ENCODE peak calls at places on chromosome 18, in four cellular contexts. Y is IMR-90, O is epithelial cell of esophagus, C is fibroblast of the aortic adventitia. T is an unnamed sample.

GRCh38 chr18:10317864-10318685 is 136.4 kb upstream of the APCDD1 start:
- DNase-seq in Y (no peak), O (no peak), C (no peak), T (no peak)

GRCh38 chr18:8260847-8261246 is 348.4 kb upstream of the RAB12 start:
- DNase-seq in Y (no peak), O (no peak), C (no peak), T (no peak)

GRCh38 chr18:13397504-13398163 is 179.1 kb downstream of the LDLRAD4 start:
- DNase-seq in Y (no peak), O (no peak), C (no peak), T (no peak)

GRCh38 chr18:77899972-77900754 is 650.5 kb downstream of the GALR1 start:
- DNase-seq in Y (no peak), O (peak; percentile 40), C (no peak), T (peak; percentile 7)

GRCh38 chr18:42030586-42031182 is 75.7 kb downstream of the PIK3C3 start:
- DNase-seq in Y (peak; percentile 24), O (peak; percentile 30), C (no peak), T (peak; percentile 18)

GRCh38 chr18:26468931-26469340 is 79.4 kb downstream of the KCTD1 start:
- DNase-seq in Y (no peak), O (peak; percentile 28), C (no peak), T (no peak)

GRCh38 chr18:79944746-79945117 is 6.7 kb downstream of the SLC66A2 start:
- DNase-seq in Y (no peak), O (no peak), C (no peak), T (no peak)

GRCh38 chr18:2256577-2256976 is 314.7 kb downstream of the METTL4 start:
- DNase-seq in Y (no peak), O (no peak), C (no peak), T (no peak)

GRCh38 chr18:58529714-58530354 is 99.1 kb downstream of the ALPK2 start:
- DNase-seq in Y (peak; percentile 68), O (peak; percentile 57), C (peak; percentile 73), T (peak; percentile 65)

GRCh38 chr18:35376393-35376741 is 770 bp downstream of the ZNF396 start:
- DNase-seq in Y (no peak), O (no peak), C (no peak), T (no peak)

GRCh38 chr18:34023471-34023870 is 201.2 kb downstream of the NOL4 start:
- DNase-seq in Y (peak; percentile 4), O (peak; percentile 39), C (no peak), T (peak; percentile 59)

GRCh38 chr18:64809801-64810200 is 660.9 kb upstream of the LINC00305 start:
- DNase-seq in Y (no peak), O (no peak), C (no peak), T (no peak)

GRCh38 chr18:34222396-34223163 is 2.1 kb downstream of the NOL4 start:
- DNase-seq in Y (no peak), O (peak; percentile 25), C (peak; percentile 1), T (peak; percentile 9)

GRCh38 chr18:68699043-68699442 is 15.9 kb downstream of the TMX3 start:
- DNase-seq in Y (peak; percentile 68), O (peak; percentile 39), C (peak; percentile 71), T (peak; percentile 14)

GRCh38 chr18:44791520-44791919 is 110.8 kb downstream of the SETBP1 start:
- DNase-seq in Y (no peak), O (no peak), C (no peak), T (no peak)

GRCh38 chr18:48875942-48876511 is 74.7 kb downstream of the SMAD7 start:
- DNase-seq in Y (no peak), O (no peak), C (no peak), T (no peak)

GRCh38 chr18:26071020-26071419 is 19.4 kb downstream of the SS18 start:
- DNase-seq in Y (no peak), O (no peak), C (no peak), T (no peak)

GRCh38 chr18:9827211-9827855 is 58.4 kb upstream of the TXNDC2 start:
- DNase-seq in Y (no peak), O (no peak), C (no peak), T (no peak)

GRCh38 chr18:55088000-55088401 is 128.7 kb upstream of the CCDC68 start:
- DNase-seq in Y (no peak), O (peak; percentile 28), C (no peak), T (no peak)

GRCh38 chr18:77133920-77134496 is 1.4 kb upstream of the MBP start:
- DNase-seq in Y (no peak), O (no peak), C (peak; percentile 31), T (no peak)

GRCh38 chr18:23133860-23134779 is 1.2 kb upstream of the CABLES1 start:
- DNase-seq in Y (no peak), O (peak; percentile 33), C (no peak), T (no peak)

GRCh38 chr18:48904086-48904485 is 46.7 kb downstream of the SMAD7 start:
- DNase-seq in Y (peak; percentile 21), O (no peak), C (no peak), T (no peak)

GRCh38 chr18:23798824-23799223 is 109.6 kb downstream of the LAMA3 start:
- DNase-seq in Y (no peak), O (peak; percentile 82), C (no peak), T (no peak)

GRCh38 chr18:70705831-70706416 is 417.1 kb downstream of the SOCS6 start:
- DNase-seq in Y (no peak), O (no peak), C (no peak), T (no peak)

GRCh38 chr18:6994053-6994452 is 123.5 kb downstream of the LAMA1 start:
- DNase-seq in Y (peak; percentile 17), O (peak; percentile 94), C (no peak), T (no peak)

GRCh38 chr18:46113751-46114150 is 9.6 kb downstream of the HAUS1 start:
- DNase-seq in Y (no peak), O (no peak), C (no peak), T (no peak)
- H3K4me3 ChIP-seq in Y (no peak overlapping the region), O (no peak overlapping the region), C (no peak overlapping the region), T (no peak overlapping the region)

GRCh38 chr18:74244554-74244953 is 47.2 kb downstream of the CYB5A start:
- DNase-seq in Y (no peak), O (peak; percentile 54), C (no peak), T (no peak)

GRCh38 chr18:74241970-74242369 is 49.8 kb downstream of the CYB5A start:
- DNase-seq in Y (no peak), O (no peak), C (no peak), T (no peak)

GRCh38 chr18:74243127-74243526 is 48.6 kb downstream of the CYB5A start:
- DNase-seq in Y (no peak), O (no peak), C (no peak), T (no peak)

GRCh38 chr18:74241426-74241825 is 50.3 kb downstream of the CYB5A start:
- DNase-seq in Y (no peak), O (no peak), C (no peak), T (no peak)

GRCh38 chr18:74242451-74243096 is 49.2 kb downstream of the CYB5A start:
- DNase-seq in Y (no peak), O (no peak), C (peak; percentile 20), T (no peak)
- TF ChIP-seq CTCF in Y (no peak), O (no peak), C (no peak), T (no peak)

GRCh38 chr18:75981102-75981501 is 513.9 kb downstream of the ZNF516 start:
- DNase-seq in Y (no peak), O (no peak), C (no peak), T (no peak)

GRCh38 chr18:75977069-75977468 is 518.0 kb downstream of the ZNF516 start:
- DNase-seq in Y (no peak), O (no peak), C (no peak), T (peak; percentile 59)
- H3K4me3 ChIP-seq in Y (no peak overlapping the region), O (no peak overlapping the region), C (no peak overlapping the region), T (no peak overlapping the region)

GRCh38 chr18:12278765-12279682 is 24.9 kb downstream of the CIDEA start:
- DNase-seq in Y (peak; percentile 98), O (peak; percentile 80), C (peak; percentile 95), T (peak; percentile 98)
- TF ChIP-seq CTCF in Y (peak; percentile 2), O (no peak), C (peak; percentile 32), T (peak; percentile 11)

T was measured in astrocyte of the spinal cord.